ENCODE peak calls at places on chromosomes 6 and 20, in seven cellular contexts. W is transverse colon, P is neural progenitor cell, K is fibroblast of the aortic adventitia, E is HFF-Myc, T is heart left ventricle, L is GM20000. D is an unnamed sample.

GRCh38 chr6:166860392-166860791 is 96.0 kb downstream of the RNASET2 start:
- DNase-seq in P (no peak), L (no peak), W (no peak), E (no peak), T (no peak), K (no peak), D (no peak)

GRCh38 chr6:46050845-46051405 is 35.3 kb upstream of the CLIC5 start:
- DNase-seq in K (no peak), T (no peak), P (no peak), W (no peak), L (no peak), E (no peak), D (no peak)

GRCh38 chr6:107657755-107658461 is 166.2 kb downstream of the SCML4 start:
- DNase-seq in T (peak), P (no peak), E (no peak), W (peak), K (peak), L (peak), D (peak)

GRCh38 chr6:13673368-13673767 is 38.3 kb downstream of the RANBP9 start:
- DNase-seq in E (no peak), L (no peak), W (no peak), K (no peak), P (no peak), T (no peak), D (no peak)

GRCh38 chr20:58436868-58437645 is 48.0 kb downstream of the VAPB start:
- DNase-seq in K (no peak), P (no peak), W (no peak), L (no peak), T (no peak), E (no peak), D (no peak)

GRCh38 chr6:138844203-138844602 is 48.3 kb downstream of the ECT2L start:
- DNase-seq in W (no peak), P (peak), E (no peak), K (peak), T (peak), L (no peak), D (peak)

GRCh38 chr6:131116755-131117360 is 18.4 kb upstream of the AKAP7 start:
- DNase-seq in P (peak), W (no peak), E (no peak), L (peak), K (peak), T (no peak), D (peak)

GRCh38 chr6:107079429-107079828 is 35.9 kb downstream of the BEND3 start:
- DNase-seq in T (no peak), E (no peak), L (no peak), W (no peak), K (no peak), P (no peak), D (no peak)

GRCh38 chr6:43395822-43396221 is 26.4 kb upstream of the ZNF318 start:
- DNase-seq in P (no peak), T (peak), E (no peak), L (no peak), K (no peak), W (no peak), D (no peak)

GRCh38 chr20:10179574-10180298 is 38.9 kb upstream of the SNAP25 start:
- DNase-seq in T (no peak), K (no peak), W (no peak), L (no peak), E (no peak), P (peak), D (no peak)
- TF ChIP-seq CTCF in T (peak), K (peak), W (no peak), L (peak), E (peak), P (peak), D (peak)

DNA sequence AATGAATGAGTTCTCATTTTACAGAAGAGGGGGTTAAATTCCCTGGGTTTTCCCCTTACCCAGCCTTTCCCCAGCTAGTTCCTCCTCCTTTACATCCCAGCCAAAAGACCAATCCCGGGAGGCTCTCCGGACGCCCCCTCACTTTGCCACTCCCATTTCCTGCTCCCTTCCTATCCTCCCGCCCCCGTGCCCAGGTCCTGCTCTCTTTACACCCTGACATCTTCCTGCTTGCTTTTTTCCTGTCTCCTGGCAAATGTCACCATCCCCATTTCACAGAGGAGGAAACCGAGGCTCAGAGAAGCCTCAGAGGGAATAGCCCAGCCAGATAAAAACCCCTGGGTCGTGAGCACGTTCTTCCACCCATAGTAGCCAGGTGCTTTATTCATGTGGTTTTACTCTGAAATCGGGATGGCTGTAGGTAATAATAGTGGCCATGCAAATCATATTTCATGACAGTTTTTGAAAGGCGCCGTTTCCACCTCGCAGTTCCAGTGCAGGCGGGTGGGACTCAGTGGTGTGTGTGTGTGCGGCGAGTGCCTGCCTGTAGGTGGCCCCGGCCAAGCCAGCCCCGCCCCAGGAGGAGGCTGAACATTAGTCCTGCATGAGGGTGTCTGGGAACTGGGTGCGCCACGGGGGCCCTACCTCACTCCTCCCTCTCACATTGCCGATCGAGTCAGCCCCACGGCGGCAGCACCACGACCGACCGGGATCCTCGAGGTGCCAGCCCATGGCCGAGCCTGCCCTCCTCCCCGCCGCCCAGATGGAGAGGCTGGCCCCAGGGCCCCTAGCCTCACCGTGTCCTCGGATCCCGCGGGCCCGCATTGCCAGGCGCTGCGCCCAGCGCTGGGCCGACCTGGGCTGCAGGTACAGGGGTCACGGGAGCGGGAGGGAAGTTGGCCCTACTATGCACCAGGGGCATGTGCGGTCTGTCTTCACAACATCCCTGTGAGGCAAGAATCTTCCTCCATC is at the start of gene ARHGAP40:
- DNase-seq in L (peak), K (no peak), P (peak), W (peak), T (no peak), E (no peak), D (no peak)
- TF ChIP-seq CTCF in L (no peak), K (peak), P (peak), W (no peak), T (no peak), E (no peak), D (peak)

GRCh38 chr6:11934638-11935037 is 77.5 kb upstream of the HIVEP1 start:
- DNase-seq in E (no peak), W (no peak), K (no peak), T (no peak), P (no peak), L (no peak), D (no peak)
- TF ChIP-seq CTCF in E (no peak), W (no peak), K (no peak), T (no peak), P (no peak), L (no peak), D (no peak)

GRCh38 chr6:61887425-61887824 is 398.6 kb downstream of the KHDRBS2 start:
- DNase-seq in K (no peak), P (peak), T (no peak), L (no peak), E (no peak), W (no peak), D (peak)

DNA sequence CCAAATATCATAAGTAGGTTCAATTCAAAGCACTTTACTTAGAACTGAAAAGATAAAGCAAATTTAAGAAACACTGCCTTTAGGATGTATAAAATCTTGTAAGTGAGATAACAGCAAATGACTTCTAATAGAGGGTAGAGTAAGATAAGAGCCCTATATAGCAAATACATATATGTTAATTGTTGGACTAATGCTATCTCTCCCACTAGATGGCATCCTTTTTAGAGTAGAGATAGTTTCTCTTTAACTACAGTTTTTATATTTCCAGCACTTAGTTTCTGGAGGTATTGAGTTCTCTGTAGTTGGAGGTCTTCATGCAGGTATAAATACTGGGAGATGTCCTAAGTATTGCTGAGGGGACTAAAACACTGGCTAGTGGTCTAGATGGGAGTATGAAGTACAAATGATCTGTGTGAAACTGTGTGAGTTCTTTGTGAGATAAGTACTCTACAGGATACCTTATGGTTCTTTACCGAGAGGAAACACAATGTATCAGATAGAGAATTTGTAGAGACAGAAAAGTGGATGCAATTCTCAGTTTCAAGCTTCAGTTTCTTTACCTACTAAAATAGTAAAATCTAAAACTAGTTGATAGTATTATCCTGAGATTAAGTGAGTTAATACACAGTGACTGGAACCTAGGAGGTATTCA is 399.3 kb downstream of the KHDRBS2 start:
- DNase-seq in K (no peak), E (no peak), P (no peak), W (no peak), L (no peak), T (no peak), D (no peak)
- TF ChIP-seq CTCF in K (no peak), E (no peak), P (peak), W (no peak), L (no peak), T (no peak), D (no peak)

DNA sequence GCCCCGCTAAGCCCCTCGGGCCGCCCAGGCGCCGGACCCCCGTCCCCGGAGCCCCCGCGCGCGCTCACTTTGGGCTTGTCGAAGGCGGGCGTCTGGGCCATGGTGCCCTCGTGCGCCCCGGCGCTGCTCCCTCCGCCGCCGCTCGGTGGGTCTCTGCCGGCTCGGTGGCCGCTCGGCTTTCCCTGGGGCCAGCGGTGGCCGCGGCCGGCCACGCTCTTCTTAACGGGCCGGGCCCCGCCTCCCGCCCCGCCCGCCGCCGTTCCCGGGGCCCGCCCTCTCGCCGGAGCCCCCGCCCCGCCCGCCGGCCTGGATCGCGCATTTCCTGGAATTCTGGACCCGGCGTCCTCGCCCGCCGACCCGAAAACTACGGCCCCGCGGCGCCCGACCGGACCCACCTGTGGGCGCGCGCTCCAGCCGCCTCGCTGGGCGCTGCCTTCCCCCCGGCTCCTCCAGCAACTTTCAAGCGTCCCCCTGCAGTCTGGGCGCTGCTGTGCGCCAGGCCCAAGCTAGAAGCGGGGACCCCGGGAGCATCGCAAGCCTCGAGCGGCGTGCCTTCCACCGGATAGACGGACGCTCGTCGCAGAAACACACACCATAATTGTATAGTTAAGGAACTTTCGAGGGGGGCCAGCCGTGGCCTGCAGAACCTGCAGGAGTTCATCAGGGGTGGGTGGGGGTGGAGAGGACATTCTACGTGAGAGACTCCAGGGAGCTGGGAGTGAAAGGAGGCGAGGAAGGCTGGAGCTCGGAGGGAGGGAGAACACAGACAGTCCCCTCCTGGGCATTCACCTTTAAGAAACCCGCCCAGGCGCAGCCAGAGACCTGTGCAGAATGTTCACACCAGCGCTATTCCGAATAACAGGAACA is at the start of gene ADA:
- DNase-seq in P (peak), L (peak), E (no peak), K (peak), T (peak), W (peak), D (peak)
- TF ChIP-seq CTCF in P (no peak), L (no peak), E (no peak), K (peak), T (no peak), W (no peak), D (no peak)

GRCh38 chr20:33578510-33578909 is 83.6 kb upstream of the C20orf144 start:
- DNase-seq in T (no peak), K (peak), L (no peak), W (no peak), P (no peak), E (peak), D (peak)

GRCh38 chr20:33570743-33571142 is 80.8 kb downstream of the CBFA2T2 start:
- DNase-seq in W (no peak), T (no peak), K (no peak), L (peak), P (no peak), E (no peak), D (no peak)

GRCh38 chr20:33575302-33575701 is 85.4 kb downstream of the CBFA2T2 start:
- DNase-seq in L (no peak), T (no peak), E (no peak), P (no peak), W (no peak), K (peak), D (no peak)

DNA sequence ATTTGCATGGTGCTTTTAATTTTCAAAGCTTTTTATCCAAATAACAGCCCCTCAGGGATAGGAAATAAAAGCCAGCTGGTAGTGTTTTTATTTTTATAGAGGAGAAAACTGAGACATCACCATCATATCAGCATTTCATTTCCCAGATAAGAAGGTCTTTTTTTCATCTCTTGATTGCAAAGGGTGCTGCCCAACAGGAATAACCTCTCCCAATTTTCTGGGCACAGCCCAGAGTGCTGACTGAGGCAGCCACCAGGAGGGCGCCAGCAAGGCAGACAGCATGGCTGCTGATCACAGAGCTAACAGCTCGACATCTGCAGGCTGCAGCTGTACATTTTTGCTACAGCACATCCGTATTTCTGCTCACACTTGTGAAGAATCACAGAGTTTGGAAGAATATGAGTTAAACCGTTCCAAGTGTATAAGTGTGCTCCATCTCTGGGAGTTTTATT is 85.7 kb upstream of the C20orf144 start:
- DNase-seq in L (no peak), P (no peak), E (no peak), T (no peak), W (no peak), K (peak), D (no peak)
- TF ChIP-seq CTCF in L (no peak), P (peak), E (peak), T (no peak), W (no peak), K (peak), D (no peak)

D was measured in astrocyte of the spinal cord.